ENCODE peak calls at places on chromosomes 11 and 22, in four cellular contexts. H is endothelial cell of umbilical vein, G is body of pancreas, T is AG10803. V is an unnamed sample.

GRCh38 chr22:26675687-26676273 is 18.4 kb downstream of the MIAT start:
- DNase-seq in G (no peak), H (no peak), T (no peak), V (no peak)

GRCh38 chr11:16787035-16787744 is 48.7 kb downstream of the C11orf58 start:
- DNase-seq in G (no peak), T (peak), H (peak), V (no peak)

GRCh38 chr11:67640021-67640757 is 626 bp upstream of the TBX10 start:
- DNase-seq in T (peak), G (peak), H (peak), V (peak)

GRCh38 chr11:2703487-2704141 is 3.8 kb upstream of the KCNQ1OT1 start:
- DNase-seq in T (no peak), H (no peak), G (no peak), V (peak)

GRCh38 chr11:68936358-68936636 is 32.6 kb downstream of the IGHMBP2 start:
- DNase-seq in H (no peak), G (no peak), T (no peak), V (no peak)

GRCh38 chr11:9254416-9254815 is 10.7 kb downstream of the DENND5A start:
- DNase-seq in T (no peak), G (no peak), H (no peak), V (no peak)

GRCh38 chr22:18044548-18045271 is 20.3 kb upstream of the MICAL3 start:
- DNase-seq in H (no peak), T (no peak), G (peak), V (no peak)

GRCh38 chr11:9320047-9320446 is 5.7 kb upstream of the TMEM41B start:
- DNase-seq in H (no peak), G (no peak), T (no peak), V (no peak)

GRCh38 chr11:10941429-10941828 is 83.6 kb upstream of the ZBED5 start:
- DNase-seq in G (no peak), H (no peak), T (peak), V (no peak)

GRCh38 chr11:76025068-76025467 is 181.2 kb downstream of the WNT11 start:
- DNase-seq in H (peak), T (peak), G (no peak), V (peak)

GRCh38 chr11:102518296-102519094 is 12.1 kb downstream of the MMP7 start:
- DNase-seq in H (no peak), T (peak), G (no peak), V (no peak)

GRCh38 chr11:119062779-119063178 is 4.8 kb upstream of the VPS11 start:
- DNase-seq in G (peak), T (peak), H (no peak), V (no peak)

GRCh38 chr22:22938672-22939536 is 51.3 kb downstream of the IGLL5 start:
- DNase-seq in H (no peak), T (no peak), G (no peak), V (no peak)

GRCh38 chr11:91243630-91244029 is 981.0 kb upstream of the FAT3 start:
- DNase-seq in G (no peak), T (no peak), H (no peak), V (peak)

GRCh38 chr22:46071451-46072029 is 78.8 kb upstream of the PPARA start:
- DNase-seq in H (peak), G (peak), T (peak), V (peak)

GRCh38 chr22:30861131-30861530 is 107.4 kb downstream of the MORC2 start:
- DNase-seq in G (no peak), T (no peak), H (no peak), V (no peak)

DNA sequence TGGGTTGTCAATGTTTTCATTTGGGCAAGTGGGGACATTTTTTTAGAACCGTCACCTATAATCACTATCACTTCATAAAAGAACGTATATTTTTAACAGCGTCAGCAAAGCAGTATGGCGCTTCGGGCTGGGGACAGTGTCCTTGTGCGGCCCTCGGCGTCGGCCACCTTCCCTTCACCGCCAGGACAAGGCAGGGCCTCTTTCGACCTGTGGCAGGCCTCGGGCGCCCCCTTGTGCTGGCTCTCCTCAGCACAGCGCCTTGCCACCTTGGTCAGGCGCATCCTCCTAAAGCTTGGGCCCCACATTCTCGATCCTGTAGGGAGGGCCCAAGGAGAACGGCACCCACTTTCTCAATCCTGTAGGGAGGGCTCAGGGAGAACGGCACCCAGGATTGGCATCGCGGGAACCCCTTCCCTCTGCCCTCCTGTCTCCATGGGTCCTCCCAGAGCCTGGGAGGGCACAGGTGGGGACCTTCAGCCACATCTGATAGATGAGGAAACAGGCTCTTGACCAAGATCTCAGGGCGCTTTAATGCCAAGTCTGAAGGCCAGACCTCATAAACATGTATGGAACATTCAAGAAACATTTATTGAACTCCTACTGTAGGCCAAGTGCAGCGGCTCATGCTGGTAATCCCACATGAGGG is 11.5 kb upstream of the FADD start:
- DNase-seq in G (peak), T (peak), H (peak), V (peak)
- TF ChIP-seq CTCF in G (peak), T (peak), H (peak), V (peak)

DNA sequence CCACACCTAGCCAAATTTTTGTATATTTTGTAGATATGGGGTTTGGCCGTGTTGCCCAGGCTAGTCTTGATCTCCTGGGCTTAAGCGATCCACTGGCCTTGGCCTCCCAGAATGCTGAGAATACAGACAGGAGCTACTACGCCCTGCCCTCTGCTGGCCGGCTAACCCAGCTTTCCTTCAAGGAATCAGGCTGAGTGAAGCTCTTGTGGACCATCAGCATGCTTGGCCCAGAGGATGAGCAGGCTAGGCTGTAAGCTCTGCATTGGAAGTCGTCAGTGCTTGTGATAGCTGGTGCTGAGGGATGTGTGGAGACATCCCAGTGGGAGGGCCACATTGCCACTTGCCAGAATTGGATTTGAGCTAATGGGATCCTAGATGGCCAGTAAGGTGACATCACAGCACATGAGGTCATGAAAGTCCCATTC is 60.6 kb downstream of the MED15 start:
- DNase-seq in H (no peak), G (no peak), T (peak), V (no peak)
- TF ChIP-seq CTCF in H (peak), G (no peak), T (peak), V (peak)

GRCh38 chr11:18522388-18522787 is 4.4 kb downstream of the TSG101 start:
- DNase-seq in H (no peak), T (peak), G (no peak), V (peak)
- TF ChIP-seq CTCF in H (no peak), T (peak), G (no peak), V (no peak)

DNA sequence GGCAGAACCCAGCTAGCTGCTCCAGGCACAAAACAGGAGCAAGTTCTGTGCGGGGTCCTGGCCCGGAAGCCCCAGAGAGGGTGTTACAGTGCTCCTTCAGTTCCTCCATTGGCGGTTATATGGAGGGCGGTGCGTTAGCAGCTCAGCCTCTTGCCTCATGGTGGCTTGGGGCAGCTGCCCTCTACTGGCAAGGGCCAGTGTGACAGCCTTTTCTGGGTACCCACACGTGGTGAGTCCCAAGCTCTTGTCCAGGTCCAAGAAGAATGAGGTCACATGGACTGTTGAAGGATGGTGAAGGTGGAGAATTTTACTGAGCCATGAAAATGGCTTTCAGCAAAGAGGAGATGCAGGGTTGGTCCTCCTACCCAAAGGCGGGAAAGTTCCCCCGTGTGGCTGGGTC is 100.5 kb downstream of the WT1 start:
- DNase-seq in H (no peak), T (no peak), G (peak), V (peak)
- TF ChIP-seq CTCF in H (no peak), T (peak), G (peak), V (peak)

DNA sequence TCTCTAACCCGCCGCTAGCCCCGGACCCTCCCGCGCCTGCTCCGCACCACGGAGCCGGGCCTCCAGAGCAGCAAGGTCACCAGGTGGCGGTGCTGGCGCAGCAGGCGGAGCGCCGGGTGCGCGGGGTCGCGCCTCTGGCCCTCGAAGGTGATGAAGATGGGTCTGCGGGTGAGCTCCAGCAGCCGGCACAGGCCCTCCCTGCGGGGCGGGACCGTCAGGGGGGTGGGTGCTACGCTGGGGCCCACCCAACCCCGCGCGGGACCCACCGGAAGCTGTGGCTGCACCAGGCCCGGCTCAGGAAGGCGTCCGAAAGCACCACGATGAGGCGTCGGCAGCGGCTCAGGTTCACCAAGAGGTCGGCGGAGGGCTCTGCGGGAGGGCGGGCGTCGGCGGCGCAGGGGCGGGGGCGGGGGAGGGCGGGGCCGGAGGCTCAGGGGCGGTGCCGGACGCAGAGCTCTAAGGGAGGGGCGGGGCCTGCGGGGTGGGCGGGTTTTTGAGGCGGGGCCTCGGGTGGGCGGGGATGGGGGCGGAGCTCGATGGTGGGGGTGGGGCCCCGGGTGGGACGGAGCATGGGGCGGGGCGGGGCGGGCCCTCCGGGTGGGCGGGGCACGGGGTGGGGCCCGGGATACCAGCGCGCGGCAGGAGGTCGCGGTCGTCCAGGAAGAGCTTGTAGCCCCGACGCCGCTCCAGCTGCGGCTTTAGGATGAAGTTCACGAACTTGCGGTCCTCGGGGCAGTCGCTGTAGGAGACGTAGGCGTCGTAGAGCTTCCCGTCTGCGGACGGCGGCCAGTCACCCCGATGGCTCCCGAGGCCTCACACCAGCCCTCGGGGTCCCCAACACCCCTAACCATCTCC is 7.8 kb downstream of the SIGIRR start:
- DNase-seq in H (peak), T (peak), G (peak), V (peak)
- TF ChIP-seq CTCF in H (peak), T (no peak), G (no peak), V (no peak)

DNA sequence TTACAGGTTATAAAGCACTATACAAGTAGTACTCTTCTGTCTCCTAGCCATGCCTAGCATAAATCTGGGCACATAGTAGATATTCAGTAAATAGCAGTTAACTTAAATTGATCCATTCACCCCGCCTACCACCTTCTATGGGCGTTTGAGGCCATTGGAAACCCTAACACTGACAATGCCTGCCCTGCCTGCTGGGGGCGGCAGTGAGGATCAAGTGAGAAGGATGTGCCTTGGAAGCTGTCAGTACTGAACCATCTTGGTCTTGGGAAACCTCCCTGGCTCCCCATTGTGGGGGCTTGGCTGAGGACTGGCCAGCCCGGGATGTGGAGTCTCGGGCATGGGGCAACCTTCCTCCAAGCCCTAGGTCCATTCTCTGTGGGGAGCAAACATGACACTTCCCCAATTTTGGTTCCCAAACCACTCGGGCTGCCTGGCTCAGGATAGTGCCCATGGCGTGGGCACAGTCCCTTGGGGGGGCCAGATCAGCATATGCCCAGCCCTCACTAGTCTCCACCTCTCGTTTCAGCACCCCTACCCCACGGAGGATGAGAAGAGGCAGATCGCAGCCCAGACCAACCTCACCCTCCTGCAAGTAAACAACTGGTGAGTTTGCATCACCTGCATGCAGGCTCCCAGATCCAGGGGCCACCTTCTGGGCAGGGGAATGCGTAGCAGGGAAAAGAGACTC is 67.4 kb downstream of the FEZ1 start:
- DNase-seq in T (no peak), H (no peak), G (no peak), V (no peak)
- TF ChIP-seq CTCF in T (no peak), H (no peak), G (no peak), V (no peak)

GRCh38 chr11:14905104-14906033 is 13.3 kb upstream of the CYP2R1 start:
- DNase-seq in G (peak), T (peak), H (peak), V (peak)
- TF ChIP-seq CTCF in G (peak), T (peak), H (peak), V (peak)

GRCh38 chr11:17932472-17932871 is 80.4 kb downstream of the SERGEF start:
- DNase-seq in T (no peak), G (no peak), H (no peak), V (no peak)
- TF ChIP-seq CTCF in T (no peak), G (no peak), H (peak), V (no peak)

DNA sequence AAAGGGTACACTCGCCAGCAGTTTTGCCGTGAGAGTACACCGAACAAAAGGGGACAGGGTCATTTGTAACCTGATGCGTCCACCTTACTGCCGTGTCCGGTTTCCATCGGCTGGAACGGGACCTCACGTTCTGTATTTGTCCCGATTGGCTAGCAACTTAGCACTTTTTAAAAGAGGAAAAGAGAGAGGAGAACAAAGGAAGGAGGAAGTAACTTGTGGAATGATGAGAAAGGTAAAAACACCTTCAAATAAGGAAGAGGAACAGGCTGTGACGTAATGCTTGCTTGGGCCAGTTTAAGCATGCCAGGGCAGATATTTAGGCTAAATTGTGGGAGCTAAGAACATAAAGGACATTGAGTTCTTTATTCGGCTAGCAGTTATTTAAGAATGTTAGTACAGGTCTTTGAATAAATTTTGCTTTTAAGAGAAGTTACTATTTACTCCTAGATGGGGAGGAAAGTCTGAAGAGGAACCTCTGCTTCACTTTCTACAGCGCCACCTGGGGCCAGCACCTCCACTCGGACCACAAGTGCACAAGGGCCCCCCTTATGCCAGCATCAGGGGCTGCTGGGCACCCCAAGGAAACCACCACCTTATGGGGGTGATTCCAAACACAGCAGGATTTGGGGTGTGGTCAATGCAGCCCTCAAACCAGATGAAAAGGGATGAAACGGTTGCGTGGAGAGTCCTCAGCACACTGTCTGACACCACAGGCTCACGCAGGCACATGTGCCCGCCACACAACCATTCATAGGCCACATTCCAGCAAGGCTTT is 5.8 kb downstream of the ARSA start:
- DNase-seq in G (peak), H (no peak), T (no peak), V (no peak)
- TF ChIP-seq CTCF in G (peak), H (no peak), T (no peak), V (peak)

GRCh38 chr11:74557526-74557925 is 34.9 kb upstream of the POLD3 start:
- DNase-seq in H (no peak), G (no peak), T (no peak), V (no peak)

GRCh38 chr11:74559110-74559933 is 33.1 kb upstream of the POLD3 start:
- DNase-seq in H (peak), G (no peak), T (no peak), V (no peak)

DNA sequence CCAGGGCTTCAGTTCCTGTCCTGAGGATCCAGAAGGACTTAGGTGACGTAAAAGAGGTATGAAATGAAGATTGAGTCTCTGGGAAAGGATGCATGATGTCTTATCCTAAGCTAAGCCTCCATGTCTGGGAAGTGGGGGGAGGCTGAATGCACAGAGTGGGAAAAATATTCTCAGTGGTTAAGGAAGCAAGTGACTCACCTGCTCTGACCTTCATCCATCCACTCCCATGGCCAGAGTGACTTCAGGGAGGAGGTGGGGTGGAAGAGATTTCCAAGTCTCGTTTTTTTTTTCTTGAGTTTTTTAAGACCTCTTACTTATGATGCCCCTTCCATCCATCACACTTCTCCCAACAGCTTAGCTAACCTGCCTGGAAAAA is 32.5 kb upstream of the POLD3 start:
- DNase-seq in G (no peak), H (no peak), T (no peak), V (no peak)
- TF ChIP-seq CTCF in G (no peak), H (no peak), T (no peak), V (no peak)